ENCODE peak calls at places on chromosomes 3 and 15, in four cellular contexts. One of them, this sample, is unnamed.

GRCh38 chr3:98021821-98022220 is 13.3 kb downstream of the GABRR3 start:
- DNase-seq in uterus: no peak
- DNase-seq in endodermal cell: no peak
- DNase-seq in heart right ventricle: no peak
- DNase-seq in this sample: no peak

GRCh38 chr15:74565381-74566085 is 24.5 kb downstream of the ARID3B start:
- DNase-seq in uterus: no peak
- DNase-seq in heart right ventricle: no peak
- DNase-seq in endodermal cell: peak; percentile 20
- DNase-seq in this sample: no peak

GRCh38 chr3:86982883-86983282 is 8.1 kb downstream of the VGLL3 start:
- DNase-seq in heart right ventricle: no peak
- DNase-seq in endodermal cell: no peak
- DNase-seq in uterus: peak; percentile 22
- DNase-seq in this sample: no peak

GRCh38 chr15:64111679-64112050 is 15.9 kb downstream of the SNX1 start:
- DNase-seq in uterus: no peak
- DNase-seq in endodermal cell: no peak
- DNase-seq in heart right ventricle: no peak
- DNase-seq in this sample: no peak

GRCh38 chr15:71093089-71094024 is 21.9 kb upstream of the THSD4 start:
- DNase-seq in uterus: no peak
- DNase-seq in heart right ventricle: no peak
- DNase-seq in endodermal cell: no peak
- DNase-seq in this sample: peak; percentile 74

GRCh38 chr15:70627734-70628541 is 135.4 kb downstream of the UACA start:
- DNase-seq in uterus: no peak
- DNase-seq in endodermal cell: no peak
- DNase-seq in heart right ventricle: no peak
- DNase-seq in this sample: no peak

GRCh38 chr3:65758871-65759598 is 279.7 kb downstream of the MAGI1 start:
- DNase-seq in endodermal cell: no peak
- DNase-seq in uterus: no peak
- DNase-seq in heart right ventricle: no peak
- DNase-seq in this sample: no peak

GRCh38 chr15:66661432-66662096 is 40.5 kb upstream of the SMAD6 start:
- DNase-seq in endodermal cell: no peak
- DNase-seq in heart right ventricle: peak; percentile 66
- DNase-seq in uterus: peak; percentile 27
- DNase-seq in this sample: no peak

GRCh38 chr3:108241721-108242120 is 19.5 kb upstream of the IFT57 start:
- DNase-seq in endodermal cell: peak; percentile 54
- DNase-seq in uterus: no peak
- DNase-seq in heart right ventricle: no peak
- DNase-seq in this sample: no peak

GRCh38 chr3:65851827-65852226 is 186.9 kb downstream of the MAGI1 start:
- DNase-seq in uterus: no peak
- DNase-seq in heart right ventricle: no peak
- DNase-seq in endodermal cell: no peak
- DNase-seq in this sample: no peak

GRCh38 chr3:171157286-171157685 is 130.8 kb upstream of the SLC2A2 start:
- DNase-seq in endodermal cell: peak; percentile 75
- DNase-seq in uterus: no peak
- DNase-seq in heart right ventricle: peak; percentile 30
- DNase-seq in this sample: no peak

GRCh38 chr3:48082580-48083187 is 66.5 kb upstream of the MAP4 start:
- DNase-seq in endodermal cell: no peak
- DNase-seq in uterus: no peak
- DNase-seq in heart right ventricle: no peak
- DNase-seq in this sample: no peak

GRCh38 chr3:57983734-57984518 is 24.3 kb upstream of the FLNB start:
- DNase-seq in endodermal cell: peak; percentile 62
- DNase-seq in heart right ventricle: peak; percentile 27
- DNase-seq in uterus: peak; percentile 78
- DNase-seq in this sample: peak; percentile 83

GRCh38 chr3:193134895-193135294 is 106.1 kb upstream of the PLAAT1 start:
- DNase-seq in endodermal cell: no peak
- DNase-seq in uterus: no peak
- DNase-seq in heart right ventricle: no peak
- DNase-seq in this sample: peak; percentile 3

GRCh38 chr3:14093831-14094230 is 30.8 kb downstream of the CHCHD4 start:
- DNase-seq in endodermal cell: no peak
- DNase-seq in uterus: no peak
- DNase-seq in heart right ventricle: no peak
- DNase-seq in this sample: no peak

GRCh38 chr15:73987646-73988045 is 4.4 kb downstream of the STOML1 start:
- DNase-seq in endodermal cell: no peak
- DNase-seq in uterus: no peak
- DNase-seq in heart right ventricle: no peak
- DNase-seq in this sample: no peak

GRCh38 chr3:50324351-50325144 is 2.0 kb upstream of the HYAL2 start:
- DNase-seq in heart right ventricle: peak; percentile 82
- DNase-seq in endodermal cell: peak; percentile 98
- DNase-seq in uterus: peak; percentile 66
- DNase-seq in this sample: peak; percentile 87

GRCh38 chr3:152323834-152324233 is 55.1 kb downstream of the MBNL1 start:
- DNase-seq in endodermal cell: no peak
- DNase-seq in uterus: no peak
- DNase-seq in heart right ventricle: no peak
- DNase-seq in this sample: no peak

GRCh38 chr15:71092056-71092600 is 23.1 kb upstream of the THSD4 start:
- DNase-seq in heart right ventricle: no peak
- DNase-seq in uterus: no peak
- DNase-seq in endodermal cell: no peak
- DNase-seq in this sample: no peak

GRCh38 chr3:177451277-177451880 is 254.1 kb upstream of the TBL1XR1 start:
- DNase-seq in endodermal cell: no peak
- DNase-seq in heart right ventricle: no peak
- DNase-seq in uterus: no peak
- DNase-seq in this sample: no peak

GRCh38 chr3:107850681-107851080 is 240.2 kb downstream of the CD47 start:
- DNase-seq in heart right ventricle: no peak
- DNase-seq in endodermal cell: no peak
- DNase-seq in uterus: no peak
- DNase-seq in this sample: no peak

GRCh38 chr3:123424321-123424998 is 24.4 kb downstream of the ADCY5 start:
- DNase-seq in heart right ventricle: peak; percentile 53
- DNase-seq in uterus: no peak
- DNase-seq in endodermal cell: no peak
- DNase-seq in this sample: no peak

GRCh38 chr3:86923071-86923476 is 67.9 kb downstream of the VGLL3 start:
- DNase-seq in heart right ventricle: no peak
- DNase-seq in endodermal cell: no peak
- DNase-seq in uterus: no peak
- DNase-seq in this sample: no peak

GRCh38 chr3:72261566-72262564 is 476.9 kb upstream of the PROK2 start:
- DNase-seq in uterus: no peak
- DNase-seq in endodermal cell: no peak
- DNase-seq in heart right ventricle: no peak
- DNase-seq in this sample: no peak

DNA sequence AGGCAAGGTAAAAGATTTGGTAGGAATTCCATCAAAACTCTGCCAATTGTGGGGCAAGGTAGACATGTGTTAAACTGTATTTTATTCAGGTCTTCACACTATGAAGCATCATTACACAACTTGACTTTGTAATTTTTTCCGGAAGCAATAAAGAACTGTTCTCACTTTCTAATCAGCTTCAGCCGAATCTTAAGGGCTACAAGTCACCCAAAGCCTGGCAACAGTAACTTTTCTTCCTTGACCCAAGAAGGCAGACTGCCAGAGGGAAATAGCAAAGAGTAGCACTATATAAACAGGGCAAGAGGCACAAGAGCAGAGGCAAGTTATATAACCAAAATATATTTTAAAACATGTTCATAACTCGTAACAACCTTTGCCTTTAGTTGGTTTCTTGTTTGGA is 1.5 kb downstream of the SLTM start:
- DNase-seq in endodermal cell: no peak
- DNase-seq in uterus: no peak
- DNase-seq in heart right ventricle: no peak
- DNase-seq in this sample: no peak
- H3K4me3 ChIP-seq in endodermal cell: peak overlapping the region; percentile 98
- H3K4me3 ChIP-seq in uterus: peak overlapping the region; percentile 53
- H3K4me3 ChIP-seq in heart right ventricle: peak overlapping the region; percentile 87
- H3K4me3 ChIP-seq in this sample: no peak overlapping the region

GRCh38 chr15:58548308-58549012 is 116.7 kb downstream of the LIPC start:
- DNase-seq in heart right ventricle: no peak
- DNase-seq in uterus: no peak
- DNase-seq in endodermal cell: peak; percentile 44
- DNase-seq in this sample: no peak

GRCh38 chr15:58551084-58551763 is 119.4 kb downstream of the LIPC start:
- DNase-seq in endodermal cell: peak; percentile 24
- DNase-seq in heart right ventricle: no peak
- DNase-seq in uterus: no peak
- DNase-seq in this sample: no peak

GRCh38 chr15:58547628-58548307 is 116.0 kb downstream of the LIPC start:
- DNase-seq in uterus: no peak
- DNase-seq in endodermal cell: peak; percentile 17
- DNase-seq in heart right ventricle: no peak
- DNase-seq in this sample: no peak

GRCh38 chr15:58549013-58549779 is 117.4 kb downstream of the LIPC start:
- DNase-seq in heart right ventricle: no peak
- DNase-seq in endodermal cell: peak; percentile 41
- DNase-seq in uterus: no peak
- DNase-seq in this sample: no peak

GRCh38 chr15:58549780-58550064 is 117.9 kb downstream of the LIPC start:
- DNase-seq in heart right ventricle: no peak
- DNase-seq in uterus: no peak
- DNase-seq in endodermal cell: peak; percentile 33
- DNase-seq in this sample: no peak
- H3K4me1 ChIP-seq in heart right ventricle: peaks cover 40% of the 10 kb centered on the region
- H3K4me1 ChIP-seq in uterus: no peaks in the 10 kb centered on the region
- H3K4me1 ChIP-seq in endodermal cell: peaks cover 3% of the 10 kb centered on the region
- H3K4me1 ChIP-seq in this sample: peaks cover 17% of the 10 kb centered on the region

DNA sequence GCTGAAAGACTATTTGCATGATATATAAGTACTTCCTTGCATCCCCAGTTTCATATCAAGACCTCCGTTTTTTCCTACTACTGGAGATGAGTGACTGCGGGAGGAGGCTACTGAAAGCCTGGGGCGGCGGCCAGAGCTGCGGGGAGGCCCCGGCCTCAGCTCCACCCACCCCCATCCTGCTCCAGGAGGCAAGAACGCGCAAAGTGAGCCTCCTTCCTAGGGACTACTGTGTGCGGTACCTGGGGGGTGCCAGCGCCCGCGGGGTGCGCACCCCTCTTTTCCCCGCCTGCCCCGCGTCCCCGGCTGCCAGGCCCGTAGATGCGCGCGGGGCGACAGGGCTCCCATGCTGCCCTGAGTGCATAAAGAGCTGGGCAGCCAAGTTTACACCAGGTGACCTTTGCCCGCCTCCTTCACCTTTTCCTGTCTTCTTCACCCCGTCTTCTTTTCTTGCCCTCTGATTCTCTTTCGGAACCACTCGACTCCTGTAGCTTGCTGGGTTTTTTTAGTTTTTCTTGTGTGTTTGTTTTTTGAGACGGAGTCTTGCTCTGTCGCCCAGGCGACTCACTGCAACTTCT is 2.5 kb upstream of the USF3 start:
- DNase-seq in endodermal cell: peak; percentile 69
- DNase-seq in uterus: peak; percentile 22
- DNase-seq in heart right ventricle: peak; percentile 25
- DNase-seq in this sample: peak; percentile 70
- H3K4me3 ChIP-seq in endodermal cell: no peak overlapping the region
- H3K4me3 ChIP-seq in uterus: no peak overlapping the region
- H3K4me3 ChIP-seq in heart right ventricle: peak overlapping the region; percentile 32
- H3K4me3 ChIP-seq in this sample: peak overlapping the region; percentile 6

GRCh38 chr15:68277131-68277604 is 377 bp upstream of the FEM1B start:
- DNase-seq in endodermal cell: no peak
- DNase-seq in heart right ventricle: no peak
- DNase-seq in uterus: no peak
- DNase-seq in this sample: no peak
- H3K4me1 ChIP-seq in endodermal cell: no peaks in the 10 kb centered on the region
- H3K4me1 ChIP-seq in heart right ventricle: peaks cover 71% of the 10 kb centered on the region
- H3K4me1 ChIP-seq in uterus: peaks cover 2% of the 10 kb centered on the region
- H3K4me1 ChIP-seq in this sample: peaks cover 32% of the 10 kb centered on the region

DNA sequence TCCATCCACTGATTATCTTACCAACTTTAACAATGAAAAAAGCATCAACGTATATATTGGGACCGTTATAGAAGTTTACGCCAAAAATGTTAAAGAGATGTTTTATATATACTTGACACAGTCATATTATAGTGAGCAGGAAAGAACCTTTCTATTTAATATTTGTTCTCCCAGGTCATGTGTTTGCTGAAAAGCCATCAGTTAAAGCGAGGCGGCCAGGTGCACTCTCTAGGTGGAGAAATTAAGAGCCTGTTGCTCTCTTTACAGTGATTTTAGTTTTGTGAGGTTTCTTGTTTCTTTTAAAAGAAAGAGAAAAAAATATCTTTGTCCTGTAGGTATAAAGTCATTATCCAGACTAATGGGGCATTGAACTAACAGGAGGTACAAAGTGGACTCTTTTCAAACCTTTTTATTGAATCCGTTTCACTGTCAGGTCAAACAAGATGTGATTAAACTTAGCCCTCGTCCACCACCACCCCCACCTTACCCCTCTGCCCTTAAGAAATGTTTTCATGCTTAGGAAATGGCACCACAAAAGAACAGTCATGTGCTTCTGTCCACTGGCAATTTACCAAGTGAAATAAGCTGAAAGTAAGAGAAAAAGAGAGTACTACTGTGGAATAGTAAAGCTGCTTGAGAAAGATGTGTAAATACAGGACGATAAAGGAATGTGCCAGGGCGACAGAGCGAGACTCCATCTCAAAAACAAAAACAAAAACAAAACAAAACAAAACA is 279.9 kb downstream of the PTPRG start:
- DNase-seq in endodermal cell: no peak
- DNase-seq in uterus: no peak
- DNase-seq in heart right ventricle: no peak
- DNase-seq in this sample: no peak
- H3K4me3 ChIP-seq in endodermal cell: no peak overlapping the region
- H3K4me3 ChIP-seq in uterus: no peak overlapping the region
- H3K4me3 ChIP-seq in heart right ventricle: no peak overlapping the region
- H3K4me3 ChIP-seq in this sample: no peak overlapping the region

DNA sequence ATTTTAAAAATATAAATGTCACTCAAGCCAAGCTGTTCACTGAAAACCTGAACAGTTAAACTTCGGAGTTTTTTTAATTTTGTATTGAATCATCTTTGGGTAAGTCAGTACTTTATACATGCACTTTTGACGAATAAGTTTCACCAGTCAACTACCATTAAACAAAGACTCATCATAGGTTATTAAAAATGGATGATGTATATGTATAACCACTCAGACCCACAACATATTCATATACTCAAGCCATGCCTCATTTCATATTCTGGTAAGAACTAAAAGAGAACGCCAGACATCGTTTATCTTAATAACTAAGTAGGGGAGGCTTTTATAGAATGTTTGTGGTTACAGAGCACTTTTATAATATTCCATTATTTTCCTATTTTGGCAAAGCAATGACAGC is 18.3 kb downstream of the MSL2 start:
- DNase-seq in uterus: no peak
- DNase-seq in endodermal cell: no peak
- DNase-seq in heart right ventricle: no peak
- DNase-seq in this sample: no peak
- H3K4me1 ChIP-seq in uterus: no peaks in the 10 kb centered on the region
- H3K4me1 ChIP-seq in endodermal cell: peaks cover 5% of the 10 kb centered on the region
- H3K4me1 ChIP-seq in heart right ventricle: peaks cover 85% of the 10 kb centered on the region
- H3K4me1 ChIP-seq in this sample: peaks cover 51% of the 10 kb centered on the region

GRCh38 chr3:196517919-196518318 is 2.8 kb upstream of the SMCO1 start:
- DNase-seq in uterus: no peak
- DNase-seq in endodermal cell: no peak
- DNase-seq in heart right ventricle: no peak
- DNase-seq in this sample: no peak
- H3K4me3 ChIP-seq in uterus: no peak overlapping the region
- H3K4me3 ChIP-seq in endodermal cell: no peak overlapping the region
- H3K4me3 ChIP-seq in heart right ventricle: no peak overlapping the region
- H3K4me3 ChIP-seq in this sample: no peak overlapping the region